ENCODE peak calls at places on chromosomes 2 and 18, in four cellular contexts. M, D, E and V are unnamed samples.

GRCh38 chr2:23399674-23400261 is 14.8 kb downstream of the KLHL29 start:
- DNase-seq in E (no peak), D (peak; percentile 64), M (no peak), V (no peak)

GRCh38 chr2:136101042-136101441 is 16.9 kb downstream of the CXCR4 start:
- DNase-seq in D (no peak), E (no peak), M (no peak), V (no peak)

GRCh38 chr2:159266554-159266953 is 19.9 kb downstream of the WDSUB1 start:
- DNase-seq in D (no peak), E (no peak), M (no peak), V (no peak)

GRCh38 chr2:17262854-17263253 is 255.4 kb downstream of the RAD51AP2 start:
- DNase-seq in D (no peak), E (no peak), M (no peak), V (no peak)

GRCh38 chr2:9030882-9031645 is 27.6 kb upstream of the MBOAT2 start:
- DNase-seq in D (no peak), M (no peak), E (no peak), V (no peak)

GRCh38 chr2:151347904-151348303 is 9.5 kb upstream of the TNFAIP6 start:
- DNase-seq in M (no peak), E (no peak), D (no peak), V (no peak)

GRCh38 chr2:3759331-3759730 is 56.0 kb downstream of the DCDC2C start:
- DNase-seq in M (no peak), E (no peak), D (no peak), V (no peak)

GRCh38 chr2:3769766-3770165 is 66.4 kb downstream of the DCDC2C start:
- DNase-seq in E (no peak), D (no peak), M (no peak), V (no peak)

GRCh38 chr2:28155627-28156026 is 237.0 kb upstream of the FOSL2 start:
- DNase-seq in M (peak; percentile 75), D (no peak), E (no peak), V (peak; percentile 41)

GRCh38 chr2:175180701-175181103 is 808 bp downstream of the ATP5MC3 start:
- DNase-seq in M (peak; percentile 47), D (no peak), E (no peak), V (no peak)

GRCh38 chr18:36850527-36851201 is 21.7 kb downstream of the KIAA1328 start:
- DNase-seq in E (no peak), D (no peak), M (no peak), V (peak; percentile 4)

GRCh38 chr18:50917021-50917420 is 38.1 kb downstream of the ME2 start:
- DNase-seq in M (no peak), E (no peak), D (no peak), V (no peak)

GRCh38 chr18:50918153-50918552 is 39.2 kb downstream of the ME2 start:
- DNase-seq in E (no peak), M (no peak), D (no peak), V (no peak)
- TF ChIP-seq EZH2 in E (no peak), M (no peak), D (no peak), V (no peak)

GRCh38 chr2:174121612-174122011 is 126.7 kb downstream of the OLA1 start:
- DNase-seq in D (no peak), M (no peak), E (no peak), V (peak; percentile 88)
- TF ChIP-seq EGR1 in D (no peak), M (no peak), E (no peak), V (no peak)

DNA sequence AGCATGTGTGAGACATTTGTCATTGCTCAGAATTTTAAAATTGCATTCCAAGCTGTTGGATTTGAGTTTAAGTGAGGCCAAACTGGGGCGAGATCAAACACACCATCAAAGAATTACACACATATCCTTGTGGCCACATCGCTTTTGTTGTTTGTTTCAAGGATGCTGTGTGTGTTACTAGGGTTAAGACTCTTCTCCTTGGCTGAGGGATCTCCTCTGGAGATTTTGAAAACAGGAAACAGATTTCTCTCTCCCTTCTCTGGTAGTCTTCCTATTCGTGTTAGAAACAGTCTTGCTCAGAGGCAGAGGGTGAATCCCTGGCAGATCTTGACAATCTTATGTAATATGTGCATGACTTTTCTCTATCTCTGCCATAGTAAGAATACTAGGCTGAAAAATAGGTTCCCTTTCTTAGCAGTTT is 101.6 kb downstream of the XRCC5 start:
- DNase-seq in D (no peak), M (no peak), E (no peak), V (no peak)
- TF ChIP-seq ZNF274 in D (no peak), M (no peak), E (no peak), V (no peak)

GRCh38 chr2:73284296-73285161 is at the start of gene FBXO41:
- DNase-seq in M (peak; percentile 88), E (peak; percentile 62), D (peak; percentile 47), V (no peak)
- TF ChIP-seq EZH2 in M (no peak), E (no peak), D (no peak), V (no peak)

GRCh38 chr2:1143129-1143528 is 192.5 kb downstream of the SNTG2 start:
- DNase-seq in M (no peak), E (no peak), D (no peak), V (no peak)

GRCh38 chr2:1152375-1152774 is 201.7 kb downstream of the SNTG2 start:
- DNase-seq in D (no peak), M (no peak), E (no peak), V (no peak)

GRCh38 chr2:1153959-1154358 is 203.3 kb downstream of the SNTG2 start:
- DNase-seq in E (no peak), D (no peak), M (no peak), V (no peak)

GRCh38 chr2:1150724-1151511 is 200.3 kb downstream of the SNTG2 start:
- DNase-seq in M (no peak), E (no peak), D (no peak), V (no peak)

DNA sequence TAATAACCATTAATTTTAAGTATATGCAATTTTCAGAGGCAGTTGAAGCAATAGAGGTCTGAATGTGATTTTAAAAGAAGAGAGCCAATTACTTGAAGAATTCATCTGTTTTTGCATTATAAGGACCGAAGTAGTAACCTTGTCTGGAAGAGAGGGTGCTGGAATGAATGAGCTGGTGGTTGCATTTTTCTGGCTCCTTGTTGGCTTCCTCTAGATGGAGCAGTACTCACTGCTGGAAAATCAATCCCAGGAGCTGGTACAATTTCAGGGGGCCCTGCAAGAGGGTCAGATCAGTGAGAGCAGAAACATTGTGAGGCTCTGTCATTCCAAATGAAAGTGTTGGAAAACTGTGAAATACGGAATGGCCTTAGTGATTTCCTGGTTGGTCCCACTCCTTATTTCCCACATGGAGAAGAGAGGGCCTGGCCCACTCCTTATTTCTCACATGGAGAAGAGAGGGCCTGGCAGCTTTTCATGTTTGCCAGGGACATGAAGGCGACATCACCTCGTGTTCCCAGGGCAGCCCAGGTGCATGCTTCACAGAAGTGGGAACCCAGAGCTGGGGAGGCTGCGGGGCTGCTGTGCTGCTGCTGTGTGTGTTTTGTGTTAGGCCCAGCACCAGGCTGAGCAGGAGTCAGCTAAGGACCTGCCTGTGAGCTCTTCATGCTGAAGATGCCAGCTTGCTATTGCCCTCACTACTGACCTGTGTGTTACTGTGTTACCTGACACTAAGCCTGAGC is 197.4 kb downstream of the SNTG2 start:
- DNase-seq in M (no peak), E (no peak), D (no peak), V (no peak)
- TF ChIP-seq EGR1 in M (no peak), E (no peak), D (no peak), V (no peak)

DNA sequence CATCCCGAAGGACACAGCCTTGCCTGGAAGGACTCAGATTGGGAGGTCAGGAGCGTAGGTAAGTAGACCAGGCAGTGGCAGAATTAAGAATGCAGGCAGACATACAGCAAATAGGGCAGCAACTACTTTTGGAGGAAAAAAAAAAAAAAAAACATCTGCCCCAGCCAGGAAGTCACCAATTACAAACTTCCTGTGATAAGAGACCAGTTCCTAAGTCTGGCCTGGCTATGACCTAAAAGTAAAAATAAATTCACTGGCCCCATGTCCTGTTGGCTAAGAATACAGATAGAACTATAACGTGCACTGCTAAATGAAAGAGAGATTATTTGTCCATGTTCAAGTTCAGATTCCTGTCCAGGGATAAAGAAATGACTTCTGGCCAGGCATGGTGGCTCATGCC is 45.2 kb upstream of the NOSTRIN start:
- DNase-seq in M (no peak), D (no peak), E (no peak), V (no peak)
- TF ChIP-seq ZNF274 in M (no peak), D (no peak), E (no peak), V (no peak)

GRCh38 chr18:45565280-45565970 is 49.9 kb upstream of the SLC14A2 start:
- DNase-seq in D (no peak), E (no peak), M (no peak), V (no peak)
- TF ChIP-seq EZH2 in D (no peak), E (no peak), M (no peak), V (no peak)

DNA sequence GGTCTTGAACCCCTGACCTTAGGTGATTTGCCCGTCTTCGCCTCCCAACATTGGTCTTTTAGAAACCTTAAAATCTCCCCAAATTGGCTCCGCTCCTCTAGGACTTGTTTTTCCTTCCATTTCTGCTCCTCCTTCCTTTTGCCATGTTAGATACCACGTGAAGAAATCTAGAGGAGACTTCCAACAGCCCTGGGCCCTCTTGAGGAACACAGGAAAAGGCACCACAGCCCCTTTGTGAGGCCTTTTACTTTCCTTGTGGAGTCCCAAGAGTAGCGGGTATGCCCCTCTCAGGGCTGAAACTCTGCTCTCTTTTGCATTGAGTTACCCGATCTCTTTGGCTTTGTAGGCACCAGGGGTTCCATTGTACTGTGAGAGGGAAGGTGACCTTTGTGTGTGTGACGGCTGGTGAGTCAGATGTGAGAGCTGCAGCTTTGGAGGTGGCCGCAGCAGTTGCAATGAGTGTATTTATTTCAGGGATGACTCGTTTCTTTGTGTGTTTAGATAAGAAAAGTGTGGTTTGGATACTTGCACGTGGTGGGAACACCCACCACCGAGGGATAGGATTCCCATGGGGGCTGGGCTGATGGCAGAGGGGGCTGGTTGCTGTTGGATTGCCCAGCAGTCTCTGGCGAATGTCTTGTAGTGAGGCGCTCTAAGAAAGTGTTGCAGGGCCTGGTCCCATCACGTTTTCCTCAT is 218.4 kb upstream of the HS6ST1 start:
- DNase-seq in D (no peak), E (peak; percentile 21), M (no peak), V (peak; percentile 77)
- TF ChIP-seq EGR1 in D (no peak), E (no peak), M (peak; percentile 25), V (no peak)

DNA sequence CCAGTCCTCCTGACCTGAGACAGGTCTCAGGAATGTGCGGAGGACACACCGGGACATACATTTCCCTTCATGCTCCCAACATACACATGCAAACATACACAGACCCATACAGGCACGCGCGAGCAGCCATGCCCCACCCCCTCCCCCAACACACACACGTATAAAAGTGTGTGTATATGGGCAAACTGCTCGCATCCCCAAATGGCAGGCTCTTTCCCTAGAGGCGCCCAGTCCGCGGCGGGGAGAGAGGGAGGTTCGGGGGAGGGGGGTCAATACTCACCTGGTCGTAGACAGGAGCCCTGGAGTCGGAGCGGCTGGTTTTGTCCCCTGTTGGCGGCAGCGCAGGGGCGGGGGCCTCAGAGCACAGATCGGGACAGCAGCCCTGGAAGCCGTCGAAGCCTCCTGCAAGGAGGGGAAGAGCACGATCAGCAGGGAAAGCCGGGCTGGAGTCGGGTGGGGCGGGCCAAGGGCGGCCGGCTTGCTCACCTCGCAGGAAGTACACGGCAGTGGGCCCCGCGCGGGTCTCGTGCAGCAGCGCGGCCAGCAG is 686 bp downstream of the DUSP2 start:
- DNase-seq in D (no peak), M (no peak), E (no peak), V (no peak)
- TF ChIP-seq ZNF274 in D (no peak), M (no peak), E (no peak), V (no peak)